ENCODE peak calls at places on chromosomes 1 and 21, in five cellular contexts. I is mammary epithelial cell; Q is activated CD4-positive, alpha-beta T cell treated with anti-CD3 and anti-CD28 coated beads for 48 hours; Z is fibroblast of the conjunctiva; T is LoVo. Y is an unnamed sample.

GRCh38 chr1:6795661-6796060 is 10.4 kb downstream of the CAMTA1 start:
- DNase-seq in I (no peak), Q (no peak), Z (no peak), T (no peak), Y (no peak)

GRCh38 chr1:180636138-180636537 is 4.3 kb downstream of the XPR1 start:
- DNase-seq in I (peak; percentile 41), Q (no peak), Z (no peak), T (no peak), Y (no peak)

GRCh38 chr1:107993920-107994319 is 28.9 kb upstream of the VAV3 start:
- DNase-seq in I (peak; percentile 68), Q (no peak), Z (no peak), T (peak; percentile 9), Y (peak; percentile 30)

GRCh38 chr21:18677632-18678031 is 274.0 kb upstream of the TMPRSS15 start:
- DNase-seq in I (no peak), Q (no peak), Z (no peak), T (no peak), Y (no peak)

GRCh38 chr1:241240084-241240483 is 116.9 kb downstream of the RGS7 start:
- DNase-seq in I (no peak), Q (no peak), Z (no peak), T (no peak), Y (no peak)

GRCh38 chr1:203250936-203251335 is 21.5 kb upstream of the CHIT1 start:
- DNase-seq in I (peak; percentile 71), Q (no peak), Z (no peak), T (no peak), Y (no peak)

GRCh38 chr1:171141336-171142051 is 43.6 kb upstream of the FMO2 start:
- DNase-seq in I (no peak), Q (no peak), Z (peak; percentile 99), T (no peak), Y (no peak)

GRCh38 chr1:30868833-30869435 is 39.6 kb downstream of the SDC3 start:
- DNase-seq in I (no peak), Q (peak; percentile 20), Z (no peak), T (no peak), Y (no peak)

GRCh38 chr1:198656500-198656932 is 17.7 kb downstream of the PTPRC start:
- DNase-seq in I (peak; percentile 21), Q (peak; percentile 81), Z (no peak), T (peak; percentile 45), Y (no peak)

GRCh38 chr1:58585591-58586151 is 8.6 kb upstream of the TACSTD2 start:
- DNase-seq in I (peak; percentile 57), Q (no peak), Z (no peak), T (no peak), Y (no peak)

GRCh38 chr1:50348449-50349241 is 74.6 kb downstream of the DMRTA2 start:
- DNase-seq in I (peak; percentile 59), Q (peak; percentile 59), Z (peak; percentile 74), T (peak; percentile 73), Y (no peak)

GRCh38 chr21:30194701-30195299 is 21.1 kb downstream of the CLDN8 start:
- DNase-seq in I (peak; percentile 52), Q (peak; percentile 4), Z (peak; percentile 20), T (peak; percentile 37), Y (no peak)

GRCh38 chr1:93694039-93694438 is 12.4 kb upstream of the BCAR3 start:
- DNase-seq in I (peak; percentile 82), Q (no peak), Z (no peak), T (peak; percentile 57), Y (no peak)

GRCh38 chr1:228016653-228017355 is 10.0 kb downstream of the WNT3A start:
- DNase-seq in I (no peak), Q (no peak), Z (no peak), T (no peak), Y (no peak)

GRCh38 chr1:205067031-205067430 is 17.2 kb downstream of the TMEM81 start:
- DNase-seq in I (no peak), Q (no peak), Z (no peak), T (no peak), Y (no peak)